ENCODE peak calls at places on chromosome 13, in nine cellular contexts. T is HFF-Myc; K is NCI-H748 treated with DMSO at 0.1 percent for 48 hours; Q is mesothelial cell of epicardium; G is SW480; R is activated naive CD8-positive, alpha-beta T cell treated with anti-CD3 and anti-CD28 coated beads for 36 hours; F is GM04503; O is uterus; C is cardiac muscle cell. L is an unnamed sample.

GRCh38 chr13:67943116-67943515 is 713.0 kb upstream of the PCDH9 start:
- DNase-seq in F (no peak), G (no peak), K (no peak), Q (no peak), C (no peak), R (no peak), T (no peak), O (no peak), L (no peak)

GRCh38 chr13:51913421-51914136 is 51.8 kb downstream of the CCDC70 start:
- DNase-seq in Q (no peak), T (no peak), R (no peak), G (no peak), K (no peak), O (no peak), F (no peak), C (no peak), L (no peak)

GRCh38 chr13:64414381-64414780 is 2815.8 kb downstream of the PCDH9 start:
- DNase-seq in R (no peak), T (no peak), G (no peak), Q (no peak), F (no peak), C (no peak), O (no peak), K (no peak), L (no peak)

GRCh38 chr13:57409121-57409520 is 222.4 kb upstream of the PCDH17 start:
- DNase-seq in F (no peak), Q (no peak), T (no peak), K (no peak), C (no peak), G (no peak), O (no peak), R (no peak), L (no peak)

GRCh38 chr13:50801087-50801931 is 42.2 kb downstream of the DLEU7 start:
- DNase-seq in T (peak; percentile 65), F (no peak), G (peak; percentile 76), R (peak; percentile 45), K (peak; percentile 85), C (peak; percentile 88), O (peak; percentile 39), Q (no peak), L (no peak)

GRCh38 chr13:38872693-38873092 is 117.9 kb downstream of the STOML3 start:
- DNase-seq in T (no peak), Q (no peak), C (peak; percentile 57), R (peak; percentile 15), G (peak; percentile 7), O (peak; percentile 14), K (peak; percentile 64), F (no peak), L (no peak)

GRCh38 chr13:111049791-111050538 is 65.1 kb upstream of the ARHGEF7 start:
- DNase-seq in O (no peak), T (no peak), F (no peak), Q (no peak), R (no peak), K (no peak), G (no peak), C (peak; percentile 44), L (no peak)

GRCh38 chr13:60143775-60144174 is 20.0 kb downstream of the DIAPH3 start:
- DNase-seq in O (no peak), C (no peak), K (peak; percentile 82), G (no peak), F (no peak), R (no peak), T (no peak), Q (no peak), L (no peak)

GRCh38 chr13:35496011-35496410 is 19.5 kb upstream of the MAB21L1 start:
- DNase-seq in O (no peak), F (no peak), Q (no peak), T (no peak), C (no peak), G (no peak), K (no peak), R (no peak), L (no peak)

GRCh38 chr13:97369269-97369893 is 64.6 kb upstream of the RAP2A start:
- DNase-seq in F (no peak), C (no peak), K (no peak), R (no peak), G (no peak), T (no peak), O (no peak), Q (no peak), L (peak; percentile 10)

GRCh38 chr13:97726664-97727235 is 226.7 kb upstream of the IPO5 start:
- DNase-seq in O (no peak), R (no peak), F (no peak), K (no peak), Q (no peak), G (no peak), T (no peak), C (peak; percentile 94), L (no peak)

GRCh38 chr13:59112375-59112774 is 1051.4 kb downstream of the DIAPH3 start:
- DNase-seq in F (no peak), Q (no peak), K (no peak), O (no peak), G (no peak), R (no peak), C (peak; percentile 98), T (peak; percentile 2), L (no peak)